ENCODE peak calls at places on chromosome 11, in ten cellular contexts. M is thoracic aorta, P is cardiac muscle cell, U is HFF-Myc, A is AG09319, T is endothelial cell, E is AG09309, B is lower leg skin, C is GM13977, I is breast epithelium. F is an unnamed sample.

GRCh38 chr11:65427691-65428577 is 5.3 kb downstream of the NEAT1 start:
- DNase-seq in M (no peak), P (no peak), U (no peak), A (peak; percentile 78), T (no peak), E (peak; percentile 71), B (peak; percentile 87), C (no peak), I (peak; percentile 51), F (no peak)

GRCh38 chr11:46200537-46201281 is 76.8 kb upstream of the CREB3L1 start:
- DNase-seq in M (no peak), P (no peak), U (no peak), A (no peak), T (no peak), E (no peak), B (no peak), C (no peak), I (no peak), F (no peak)

GRCh38 chr11:65381721-65382035 is 768 bp downstream of the SLC25A45 start:
- DNase-seq in M (no peak), P (no peak), U (no peak), A (no peak), T (no peak), E (no peak), B (no peak), C (no peak), I (no peak), F (no peak)

GRCh38 chr11:119791701-119792151 is 62.7 kb upstream of the NECTIN1 start:
- DNase-seq in M (no peak), P (no peak), U (no peak), A (no peak), T (no peak), E (peak; percentile 24), B (peak; percentile 83), C (no peak), I (no peak), F (no peak)

GRCh38 chr11:120055646-120056045 is 82.3 kb downstream of the TRIM29 start:
- DNase-seq in M (no peak), P (peak; percentile 17), U (no peak), A (no peak), T (no peak), E (no peak), B (peak; percentile 56), C (no peak), I (no peak), F (no peak)

GRCh38 chr11:11607772-11608171 is 14.0 kb downstream of the GALNT18 start:
- DNase-seq in M (no peak), P (no peak), U (no peak), A (no peak), T (no peak), E (no peak), B (no peak), C (no peak), I (no peak), F (no peak)

GRCh38 chr11:77067776-77068460 is 1.1 kb downstream of the CAPN5 start:
- DNase-seq in M (no peak), P (no peak), U (no peak), A (no peak), T (no peak), E (no peak), B (peak; percentile 84), C (no peak), I (peak; percentile 33), F (no peak)

GRCh38 chr11:128506999-128507591 is 80.3 kb downstream of the ETS1 start:
- DNase-seq in M (peak; percentile 93), P (no peak), U (peak; percentile 94), A (peak; percentile 92), T (no peak), E (peak; percentile 95), B (peak; percentile 96), C (no peak), I (no peak), F (no peak)

GRCh38 chr11:65714433-65714832 is 2.4 kb downstream of the KAT5 start:
- DNase-seq in M (no peak), P (no peak), U (no peak), A (no peak), T (no peak), E (no peak), B (peak; percentile 80), C (no peak), I (no peak), F (no peak)

GRCh38 chr11:33065445-33066178 is 26.2 kb downstream of the TCP11L1 start:
- DNase-seq in M (no peak), P (peak; percentile 79), U (peak; percentile 47), A (peak; percentile 27), T (peak; percentile 77), E (no peak), B (peak; percentile 89), C (peak; percentile 45), I (peak; percentile 62), F (peak; percentile 36)

GRCh38 chr11:60952742-60953170 is 780 bp upstream of the SLC15A3 start:
- DNase-seq in M (no peak), P (no peak), U (no peak), A (no peak), T (no peak), E (no peak), B (no peak), C (no peak), I (no peak), F (no peak)

GRCh38 chr11:43547900-43548381 is 132.6 kb upstream of the HSD17B12 start:
- DNase-seq in M (no peak), P (peak; percentile 19), U (no peak), A (no peak), T (no peak), E (no peak), B (no peak), C (no peak), I (no peak), F (no peak)

GRCh38 chr11:74084796-74085541 is 76.1 kb upstream of the UCP3 start:
- DNase-seq in M (no peak), P (no peak), U (no peak), A (no peak), T (no peak), E (no peak), B (no peak), C (no peak), I (no peak), F (no peak)

GRCh38 chr11:45811571-45812290 is 6.8 kb downstream of the SLC35C1 start:
- DNase-seq in M (no peak), P (no peak), U (no peak), A (no peak), T (no peak), E (no peak), B (peak; percentile 46), C (no peak), I (no peak), F (no peak)

GRCh38 chr11:93396356-93396755 is 65.8 kb downstream of the DEUP1 start:
- DNase-seq in M (no peak), P (no peak), U (no peak), A (no peak), T (no peak), E (peak; percentile 7), B (no peak), C (no peak), I (no peak), F (no peak)

GRCh38 chr11:32478277-32478731 is 43.0 kb upstream of the WT1 start:
- DNase-seq in M (no peak), P (peak; percentile 12), U (no peak), A (no peak), T (no peak), E (no peak), B (no peak), C (no peak), I (no peak), F (no peak)

GRCh38 chr11:47345890-47346563 is 6.5 kb downstream of the MYBPC3 start:
- DNase-seq in M (no peak), P (no peak), U (no peak), A (no peak), T (no peak), E (no peak), B (no peak), C (no peak), I (no peak), F (no peak)

GRCh38 chr11:123581651-123582399 is 72.6 kb downstream of the SCN3B start:
- DNase-seq in M (no peak), P (no peak), U (no peak), A (no peak), T (no peak), E (no peak), B (no peak), C (no peak), I (no peak), F (no peak)
- TF ChIP-seq CTCF in M (no peak), P (no peak), U (no peak), A (no peak), T (no peak), E (no peak), B (no peak), C (no peak), I (no peak), F (no peak)

DNA sequence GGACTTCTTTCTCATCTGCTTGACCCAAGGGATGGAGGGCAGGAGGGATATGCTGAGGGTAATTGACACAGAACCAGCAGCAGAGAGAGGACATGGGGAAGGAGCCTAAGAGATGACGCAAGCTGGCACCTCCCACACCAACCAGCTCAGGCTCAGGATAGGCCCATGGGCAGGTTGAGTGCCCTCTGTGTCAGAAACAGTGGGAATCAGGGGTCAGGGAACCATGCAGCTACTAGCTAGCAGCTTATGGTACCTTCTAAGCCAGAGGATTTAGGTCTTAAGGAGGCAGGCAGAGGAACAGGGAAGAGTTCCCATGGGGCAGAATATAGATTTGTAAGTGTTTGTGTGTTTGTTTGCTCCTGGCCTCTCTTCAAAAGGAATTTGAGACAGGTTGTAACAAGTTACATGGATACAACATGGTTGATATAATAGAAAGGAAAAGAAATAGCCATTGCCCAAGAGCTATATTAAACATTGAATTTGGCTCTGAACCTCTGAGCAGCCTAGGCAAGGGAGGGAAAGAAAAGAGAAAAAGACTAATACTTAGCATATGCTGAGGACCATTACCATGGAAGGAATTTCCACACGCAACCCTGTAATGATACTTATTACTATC is 39.9 kb upstream of the NAV2 start:
- DNase-seq in M (no peak), P (no peak), U (no peak), A (no peak), T (no peak), E (no peak), B (no peak), C (no peak), I (no peak), F (peak; percentile 34)
- TF ChIP-seq CTCF in M (no peak), P (no peak), U (no peak), A (no peak), T (no peak), E (no peak), B (no peak), C (no peak), I (no peak), F (no peak)

DNA sequence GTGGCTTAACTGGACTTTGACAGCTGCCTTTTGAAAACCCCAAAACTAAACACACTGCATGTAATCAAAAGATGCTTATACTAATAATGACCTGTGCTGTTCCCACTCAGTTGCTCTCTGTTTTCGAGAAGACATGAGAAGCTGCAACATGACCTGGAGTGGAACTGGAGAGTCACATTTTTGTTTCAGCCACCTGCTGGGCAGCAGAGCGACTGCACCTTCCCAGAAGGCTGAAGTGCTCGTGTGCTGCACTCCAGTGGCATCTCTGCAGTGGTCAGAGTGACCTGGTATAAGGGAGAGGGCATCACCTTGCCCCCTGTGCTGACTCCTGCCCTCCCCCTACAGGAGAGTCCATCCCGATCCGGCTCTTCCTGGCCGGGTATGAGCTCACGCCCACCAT is 8.6 kb downstream of the THYN1 start:
- DNase-seq in M (no peak), P (peak; percentile 17), U (no peak), A (no peak), T (peak; percentile 29), E (no peak), B (no peak), C (peak; percentile 58), I (no peak), F (no peak)
- TF ChIP-seq CTCF in M (peak; percentile 18), P (peak; percentile 48), U (peak; percentile 48), A (peak; percentile 36), T (peak; percentile 66), E (peak; percentile 54), B (no peak), C (peak; percentile 73), I (peak; percentile 26), F (peak; percentile 21)

GRCh38 chr11:113378013-113378412 is 9.6 kb upstream of the ANKK1 start:
- DNase-seq in M (no peak), P (no peak), U (no peak), A (no peak), T (no peak), E (no peak), B (peak; percentile 32), C (no peak), I (no peak), F (no peak)
- TF ChIP-seq CTCF in M (no peak), P (no peak), U (no peak), A (no peak), T (no peak), E (no peak), B (no peak), C (no peak), I (no peak), F (no peak)